ENCODE peak calls at places on chromosomes 6 and 20, in six cellular contexts. One of them, this sample, is unnamed.

GRCh38 chr6:215335-216034 is 76.8 kb upstream of the DUSP22 start:
- DNase-seq in lung: peak
- DNase-seq in amniotic stem cell: no peak
- DNase-seq in HTR-8/SVneo: no peak
- DNase-seq in lung microvascular endothelial cell: no peak
- DNase-seq in naive thymus-derived CD8-positive, alpha-beta T cell: no peak
- DNase-seq in this sample: no peak

GRCh38 chr6:37038297-37039198 is 33.1 kb downstream of the FGD2 start:
- DNase-seq in lung: no peak
- DNase-seq in HTR-8/SVneo: no peak
- DNase-seq in naive thymus-derived CD8-positive, alpha-beta T cell: no peak
- DNase-seq in amniotic stem cell: no peak
- DNase-seq in lung microvascular endothelial cell: no peak
- DNase-seq in this sample: no peak

GRCh38 chr20:61970357-61970756 is 95.3 kb downstream of the TAF4 start:
- DNase-seq in lung: no peak
- DNase-seq in HTR-8/SVneo: no peak
- DNase-seq in lung microvascular endothelial cell: no peak
- DNase-seq in naive thymus-derived CD8-positive, alpha-beta T cell: no peak
- DNase-seq in amniotic stem cell: no peak
- DNase-seq in this sample: no peak

GRCh38 chr20:3250091-3250504 is 11.1 kb upstream of the SLC4A11 start:
- DNase-seq in lung microvascular endothelial cell: peak
- DNase-seq in HTR-8/SVneo: no peak
- DNase-seq in amniotic stem cell: no peak
- DNase-seq in lung: no peak
- DNase-seq in naive thymus-derived CD8-positive, alpha-beta T cell: no peak
- DNase-seq in this sample: no peak

GRCh38 chr6:11805259-11806053 is 26.9 kb upstream of the ADTRP start:
- DNase-seq in naive thymus-derived CD8-positive, alpha-beta T cell: no peak
- DNase-seq in lung microvascular endothelial cell: no peak
- DNase-seq in lung: no peak
- DNase-seq in HTR-8/SVneo: no peak
- DNase-seq in amniotic stem cell: no peak
- DNase-seq in this sample: no peak

GRCh38 chr20:21241400-21241799 is 61.7 kb upstream of the XRN2 start:
- DNase-seq in naive thymus-derived CD8-positive, alpha-beta T cell: no peak
- DNase-seq in lung: no peak
- DNase-seq in lung microvascular endothelial cell: no peak
- DNase-seq in amniotic stem cell: no peak
- DNase-seq in HTR-8/SVneo: no peak
- DNase-seq in this sample: no peak

GRCh38 chr20:61584851-61585250 is 332.8 kb downstream of the CDH4 start:
- DNase-seq in naive thymus-derived CD8-positive, alpha-beta T cell: no peak
- DNase-seq in amniotic stem cell: no peak
- DNase-seq in lung microvascular endothelial cell: no peak
- DNase-seq in HTR-8/SVneo: no peak
- DNase-seq in lung: no peak
- DNase-seq in this sample: no peak

GRCh38 chr6:21972516-21972915 is 324.3 kb downstream of the PRL start:
- DNase-seq in naive thymus-derived CD8-positive, alpha-beta T cell: no peak
- DNase-seq in lung: no peak
- DNase-seq in amniotic stem cell: no peak
- DNase-seq in lung microvascular endothelial cell: no peak
- DNase-seq in HTR-8/SVneo: no peak
- DNase-seq in this sample: no peak

GRCh38 chr6:133973109-133973971 is 20.3 kb downstream of the TBPL1 start:
- DNase-seq in HTR-8/SVneo: peak
- DNase-seq in lung: no peak
- DNase-seq in lung microvascular endothelial cell: peak
- DNase-seq in amniotic stem cell: no peak
- DNase-seq in naive thymus-derived CD8-positive, alpha-beta T cell: peak
- DNase-seq in this sample: no peak

GRCh38 chr20:48373555-48373934 is 454.3 kb downstream of the PREX1 start:
- DNase-seq in naive thymus-derived CD8-positive, alpha-beta T cell: no peak
- DNase-seq in lung: no peak
- DNase-seq in HTR-8/SVneo: no peak
- DNase-seq in lung microvascular endothelial cell: no peak
- DNase-seq in amniotic stem cell: no peak
- DNase-seq in this sample: no peak

GRCh38 chr6:170445487-170445886 is 107.6 kb downstream of the PSMB1 start:
- DNase-seq in amniotic stem cell: no peak
- DNase-seq in lung microvascular endothelial cell: no peak
- DNase-seq in lung: no peak
- DNase-seq in naive thymus-derived CD8-positive, alpha-beta T cell: no peak
- DNase-seq in HTR-8/SVneo: no peak
- DNase-seq in this sample: no peak